ENCODE peak calls at places on chromosomes 6 and 20, in five cellular contexts. W is pons, V is T-helper 1 cell, H is ascending aorta, G is cardiac septum. U is an unnamed sample.

GRCh38 chr20:14189794-14190402 is 147.5 kb downstream of the FLRT3 start:
- DNase-seq in V (no peak), G (no peak), H (no peak), W (peak), U (no peak)

GRCh38 chr6:157151989-157152388 is 171.3 kb downstream of the TMEM242 start:
- DNase-seq in G (no peak), V (no peak), H (no peak), W (no peak), U (no peak)

GRCh38 chr6:142193621-142194020 is 46.6 kb downstream of the VTA1 start:
- DNase-seq in G (no peak), W (no peak), H (no peak), V (no peak), U (no peak)

GRCh38 chr6:1422290-1422689 is 32.9 kb downstream of the FOXF2 start:
- DNase-seq in H (no peak), V (no peak), W (no peak), G (peak), U (no peak)

GRCh38 chr6:33206864-33207568 is 1.3 kb upstream of the RING1 start:
- DNase-seq in W (no peak), V (no peak), H (no peak), G (peak), U (peak)

GRCh38 chr6:135675862-135676261 is 175.6 kb upstream of the PDE7B start:
- DNase-seq in W (no peak), G (no peak), H (no peak), V (peak), U (no peak)

GRCh38 chr6:151379933-151380847 is 11.2 kb downstream of the ZBTB2 start:
- DNase-seq in G (no peak), W (no peak), V (peak), H (no peak), U (no peak)

GRCh38 chr20:33437141-33437911 is 6.2 kb downstream of the SNTA1 start:
- DNase-seq in G (peak), V (no peak), H (peak), W (no peak), U (no peak)

GRCh38 chr6:147003186-147003585 is 201.0 kb upstream of the STXBP5 start:
- DNase-seq in W (no peak), G (no peak), H (no peak), V (no peak), U (no peak)

GRCh38 chr20:43799150-43799711 is 72.4 kb upstream of the GTSF1L start:
- DNase-seq in G (no peak), H (no peak), V (peak), W (no peak), U (no peak)

GRCh38 chr6:116631379-116631990 is 15.2 kb downstream of the RSPH4A start:
- DNase-seq in G (no peak), W (no peak), V (no peak), H (no peak), U (no peak)

GRCh38 chr20:20407891-20408805 is 40.2 kb downstream of the INSM1 start:
- DNase-seq in G (no peak), H (no peak), W (peak), V (no peak), U (no peak)

GRCh38 chr20:4369798-4370124 is 351.9 kb upstream of the PRND start:
- DNase-seq in W (no peak), H (no peak), V (peak), G (no peak), U (no peak)

GRCh38 chr6:96196633-96197032 is 180.9 kb downstream of the FUT9 start:
- DNase-seq in V (no peak), W (no peak), H (no peak), G (no peak), U (no peak)

U was measured in suprapubic skin.